ENCODE peak calls at places on chromosomes 12 and 14, in four cellular contexts. Z is fibroblast of pulmonary artery, Y is choroid plexus epithelial cell, F is IMR-90. V is an unnamed sample.

GRCh38 chr12:92779902-92780301 is 77.1 kb downstream of the PLEKHG7 start:
- DNase-seq in Z (peak), Y (peak), F (no peak), V (peak)

GRCh38 chr12:90910958-90911357 is 44.0 kb downstream of the CCER1 start:
- DNase-seq in Z (peak), Y (no peak), F (peak), V (no peak)

GRCh38 chr12:56042430-56043203 is 899 bp downstream of the RPS26 start:
- DNase-seq in Z (no peak), Y (peak), F (no peak), V (no peak)

GRCh38 chr12:113440947-113441782 is 19.0 kb downstream of the SDSL start:
- DNase-seq in Z (no peak), Y (no peak), F (no peak), V (no peak)

GRCh38 chr12:92673756-92674155 is 29.0 kb upstream of the PLEKHG7 start:
- DNase-seq in Z (no peak), Y (no peak), F (no peak), V (no peak)

GRCh38 chr12:14955876-14956811 is 5.3 kb downstream of the ARHGDIB start:
- DNase-seq in Z (no peak), Y (no peak), F (no peak), V (no peak)

GRCh38 chr12:122064780-122065588 is 13.6 kb upstream of the MLXIP start:
- DNase-seq in Z (peak), Y (peak), F (peak), V (peak)

GRCh38 chr12:64696065-64696741 is 63.0 kb downstream of the GNS start:
- DNase-seq in Z (peak), Y (peak), F (peak), V (peak)

GRCh38 chr12:14417717-14418116 is 52.2 kb downstream of the ATF7IP start:
- DNase-seq in Z (peak), Y (peak), F (peak), V (peak)

GRCh38 chr12:13278249-13278787 is 81.8 kb downstream of the EMP1 start:
- DNase-seq in Z (peak), Y (peak), F (peak), V (peak)

GRCh38 chr12:77571768-77572167 is 258.9 kb upstream of the NAV3 start:
- DNase-seq in Z (no peak), Y (no peak), F (no peak), V (no peak)
- H3K4me3 ChIP-seq in Z (no peak), Y (no peak), F (no peak), V (no peak)

DNA sequence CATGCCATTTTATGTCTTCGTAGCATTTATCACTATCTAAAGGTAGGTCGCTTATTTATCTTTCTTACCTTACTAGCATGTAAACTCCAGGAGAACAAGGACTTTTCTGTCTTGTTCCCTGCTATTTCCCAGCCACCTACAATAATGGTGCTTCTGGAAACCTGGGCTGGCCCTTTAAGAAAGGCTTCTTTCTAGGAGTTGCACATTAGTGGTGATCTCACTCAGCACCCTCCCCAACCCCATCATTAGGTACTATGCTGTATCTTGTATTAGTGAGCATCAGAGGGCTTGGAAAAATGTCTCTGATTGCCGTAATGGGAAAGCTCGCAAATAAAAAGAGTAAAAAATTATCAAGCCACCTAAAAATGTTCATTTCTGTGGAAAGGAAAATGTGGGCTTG is 12.6 kb downstream of the CCDC92 start:
- DNase-seq in Z (no peak), Y (no peak), F (no peak), V (no peak)
- TF ChIP-seq CTCF in Z (no peak), Y (no peak), F (no peak), V (no peak)

GRCh38 chr12:664779-665092 is 1.5 kb upstream of the NINJ2 start:
- DNase-seq in Z (no peak), Y (no peak), F (no peak), V (no peak)

GRCh38 chr12:662541-663292 is 528 bp downstream of the NINJ2 start:
- DNase-seq in Z (peak), Y (peak), F (no peak), V (peak)

GRCh38 chr12:666066-666465 is 2.8 kb upstream of the NINJ2 start:
- DNase-seq in Z (no peak), Y (no peak), F (no peak), V (peak)

GRCh38 chr12:663293-663871 is at the start of gene NINJ2:
- DNase-seq in Z (peak), Y (no peak), F (no peak), V (peak)

GRCh38 chr12:664075-664778 is 982 bp upstream of the NINJ2 start:
- DNase-seq in Z (no peak), Y (no peak), F (no peak), V (no peak)
- H3K4me3 ChIP-seq in Z (no peak), Y (no peak), F (no peak), V (no peak)

GRCh38 chr12:115630133-115630532 is 647.4 kb downstream of the MED13L start:
- DNase-seq in Z (no peak), Y (no peak), F (no peak), V (no peak)

GRCh38 chr12:115636546-115636945 is 640.9 kb downstream of the MED13L start:
- DNase-seq in Z (no peak), Y (no peak), F (no peak), V (peak)

GRCh38 chr12:115632323-115632722 is 645.2 kb downstream of the MED13L start:
- DNase-seq in Z (peak), Y (peak), F (peak), V (peak)
- TF ChIP-seq CTCF in Z (peak), Y (peak), F (peak), V (peak)

DNA sequence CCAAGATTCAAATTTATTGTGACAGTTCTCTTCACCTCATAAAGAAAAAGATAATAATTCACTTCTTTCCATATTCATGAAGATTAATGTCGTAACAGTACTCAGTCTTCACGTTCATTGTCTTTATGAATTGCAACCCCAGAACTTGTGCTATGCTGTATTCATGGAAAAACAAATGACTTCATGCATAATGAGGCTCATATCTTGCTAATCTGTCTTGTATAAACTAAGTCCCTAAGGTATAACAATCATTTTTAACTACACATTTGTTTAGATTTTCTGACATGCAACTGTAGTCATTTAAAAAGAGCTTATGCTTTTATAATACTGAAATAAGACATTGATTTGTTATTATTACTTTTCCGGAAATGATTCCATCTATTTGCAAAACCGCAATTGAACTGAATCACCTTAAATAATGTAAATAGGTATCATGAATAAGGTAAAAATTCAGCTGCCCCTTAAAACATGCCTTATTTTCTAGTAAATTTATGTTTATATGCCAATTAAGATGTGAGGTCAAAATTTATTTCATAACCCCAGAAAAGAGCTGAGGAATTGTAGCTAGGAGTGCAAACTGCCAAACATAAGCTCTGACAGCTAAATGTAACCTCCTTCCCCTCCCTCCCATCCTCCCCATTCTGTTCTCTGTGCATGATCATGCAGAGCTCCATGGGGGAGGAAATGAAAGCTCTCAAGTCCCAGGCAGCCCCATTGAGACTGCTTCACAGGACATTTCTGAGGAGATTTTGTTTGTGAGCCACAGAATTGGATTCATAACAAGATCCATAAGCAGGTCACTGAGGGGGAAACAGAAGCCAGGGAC is 301.6 kb downstream of the ATP23 start:
- DNase-seq in Z (no peak), Y (peak), F (peak), V (no peak)
- H3K4me3 ChIP-seq in Z (no peak), Y (no peak), F (no peak), V (no peak)

GRCh38 chr14:26917086-26917485 is 319.3 kb upstream of the NOVA1 start:
- DNase-seq in Z (peak), Y (peak), F (peak), V (peak)
- TF ChIP-seq CTCF in Z (peak), Y (peak), F (peak), V (peak)

GRCh38 chr12:1692221-1692620 is 1.4 kb downstream of the ADIPOR2 start:
- DNase-seq in Z (no peak), Y (no peak), F (no peak), V (no peak)
- H3K4me3 ChIP-seq in Z (peak), Y (peak), F (no peak), V (peak)

DNA sequence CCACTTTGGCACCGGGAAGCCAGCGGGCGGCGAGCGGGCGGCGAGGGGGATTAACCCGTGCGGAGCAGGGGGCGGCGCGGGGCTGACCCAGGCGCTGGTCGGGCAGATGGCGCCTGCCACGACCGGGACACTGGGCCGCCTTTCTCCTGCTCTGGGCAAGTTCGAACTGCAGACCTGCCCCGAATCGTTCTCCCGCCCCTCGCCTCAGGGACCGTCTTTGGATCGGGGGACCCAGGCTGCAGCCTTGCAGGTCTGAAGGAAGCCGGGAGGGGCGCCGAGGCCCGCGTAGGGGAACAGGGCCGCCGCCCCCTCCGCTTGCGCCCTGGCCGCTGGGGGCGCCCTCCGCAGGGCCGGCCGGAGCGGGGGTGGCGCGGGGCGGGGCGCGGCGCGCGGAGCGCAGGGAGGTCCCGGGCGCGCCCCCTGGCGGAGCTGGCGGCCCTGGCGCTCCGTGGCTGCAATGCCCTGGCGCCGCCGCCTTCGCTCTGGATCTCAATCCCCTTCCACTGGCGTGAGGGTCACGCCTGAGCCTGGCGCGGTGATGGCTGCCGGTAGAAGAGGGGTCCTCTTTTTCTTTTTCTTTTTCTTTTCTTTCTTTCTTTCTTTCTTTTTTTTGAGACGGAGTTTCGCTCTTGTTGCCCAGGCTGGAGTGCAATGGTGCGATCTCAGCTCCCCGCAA is 447 bp upstream of the LTBP2 start:
- DNase-seq in Z (peak), Y (peak), F (peak), V (peak)
- TF ChIP-seq CTCF in Z (peak), Y (peak), F (peak), V (peak)

DNA sequence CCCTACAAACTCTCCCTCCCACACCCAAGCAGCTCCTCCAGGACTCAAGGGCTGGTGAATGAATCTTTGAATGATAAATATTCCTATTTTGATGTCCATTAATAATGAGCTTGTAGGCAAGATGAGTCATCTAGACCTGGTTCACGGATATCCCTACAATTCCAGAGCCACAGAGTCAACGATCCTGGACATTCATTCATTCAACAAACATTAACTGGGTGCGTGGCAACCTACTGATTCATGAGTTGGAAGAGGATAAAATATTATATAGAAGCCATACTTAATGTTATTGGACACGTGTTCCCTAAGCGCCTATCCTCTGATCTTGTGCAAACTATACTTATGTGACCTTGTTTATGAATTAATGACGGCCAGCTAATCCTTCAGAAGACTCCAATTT is 420 bp upstream of the OTUB2 start:
- DNase-seq in Z (no peak), Y (no peak), F (no peak), V (no peak)
- H3K4me3 ChIP-seq in Z (no peak), Y (no peak), F (peak), V (no peak)

V was measured in AG10803.